ENCODE peak calls at places on chromosomes 3 and 15, in eight cellular contexts. E is activated effector memory CD4-positive, alpha-beta T cell treated with Interleukin-2 at 50 U/mL for 16 hours; B is fibroblast of the aortic adventitia; T is activated T-helper 1 cell treated with anti-CD3 and anti-CD28 coated beads, Interleukin-12 subunit alpha, Interleukin-12 subunit beta, Interleukin-2, Interleukin-4 antibody, amounts not matched to agents 30 ng/mL and 10 ng/mL and 1 ng/mL, durations not matched to agents 14 hours and 24 hours and 36 hours; O is stimulated activated CD4-positive, alpha-beta T cell treated with anti-CD3 and anti-CD28 coated beads, Interleukin-1b, Interleukin-23, amount 100 ng/mL, for 4 hours; N is activated naive CD8-positive, alpha-beta T cell treated with anti-CD3 and anti-CD28 coated beads for 36 hours; S is left cardiac atrium; M is cardiac fibroblast. Q is an unnamed sample.
A peak's percentile ranks its signal among the peaks of the same experiment; 100 is the strongest.

GRCh38 chr15:41882689-41883483 is 11.0 kb downstream of the SPTBN5 start:
- DNase-seq in N (no peak), B (no peak), T (no peak), M (no peak), E (no peak), S (no peak), O (no peak), Q (no peak)

GRCh38 chr3:36196058-36196457 is 184.2 kb upstream of the STAC start:
- DNase-seq in O (no peak), S (no peak), T (no peak), B (no peak), N (no peak), E (no peak), M (no peak), Q (no peak)

GRCh38 chr15:91970142-91970541 is 116.6 kb downstream of the SLCO3A1 start:
- DNase-seq in B (peak; percentile 93), S (peak; percentile 82), N (no peak), O (no peak), M (peak; percentile 90), T (no peak), E (no peak), Q (no peak)

GRCh38 chr3:194617827-194618226 is 15.4 kb downstream of the TMEM44 start:
- DNase-seq in N (no peak), O (no peak), T (no peak), E (no peak), M (peak; percentile 49), S (no peak), B (peak; percentile 37), Q (no peak)

GRCh38 chr3:139439278-139439677 is 37.0 kb downstream of the RBP2 start:
- DNase-seq in N (no peak), S (no peak), O (no peak), T (no peak), B (no peak), E (no peak), M (no peak), Q (no peak)

GRCh38 chr15:34607832-34608231 is 24.4 kb upstream of the GOLGA8B start:
- DNase-seq in B (no peak), N (no peak), M (no peak), E (no peak), S (no peak), O (no peak), T (no peak), Q (no peak)

GRCh38 chr3:62493116-62493801 is 119.9 kb upstream of the FEZF2 start:
- DNase-seq in E (no peak), T (no peak), S (no peak), M (no peak), B (peak; percentile 2), O (no peak), N (no peak), Q (no peak)

GRCh38 chr15:99099661-99100060 is 5.2 kb upstream of the SYNM start:
- DNase-seq in E (no peak), N (no peak), S (no peak), T (no peak), B (no peak), O (no peak), M (no peak), Q (no peak)

GRCh38 chr3:33401781-33402180 is 38.4 kb downstream of the UBP1 start:
- DNase-seq in M (no peak), T (no peak), N (no peak), E (no peak), B (no peak), O (no peak), S (no peak), Q (no peak)

GRCh38 chr3:39408493-39409372 is 2.2 kb downstream of the RPSA start:
- DNase-seq in E (peak; percentile 22), N (peak; percentile 46), S (no peak), B (no peak), O (no peak), M (no peak), T (no peak), Q (no peak)

GRCh38 chr3:133662256-133662773 is 574 bp upstream of the TOPBP1 start:
- DNase-seq in O (no peak), T (peak; percentile 12), M (peak; percentile 28), N (peak; percentile 18), B (peak; percentile 33), S (no peak), E (no peak), Q (no peak)

GRCh38 chr3:155739154-155739553 is 5.7 kb downstream of the PLCH1 start:
- DNase-seq in T (no peak), N (no peak), M (no peak), E (no peak), S (no peak), B (no peak), O (no peak), Q (no peak)

GRCh38 chr3:169137076-169137475 is 526.4 kb downstream of the MECOM start:
- DNase-seq in N (no peak), S (no peak), B (no peak), O (no peak), T (no peak), M (no peak), E (no peak), Q (no peak)

GRCh38 chr3:113948015-113948917 is 453 bp downstream of the ZDHHC23 start:
- DNase-seq in O (peak; percentile 6), M (no peak), T (peak; percentile 5), B (no peak), S (peak; percentile 34), N (peak; percentile 44), E (peak; percentile 11), Q (no peak)

GRCh38 chr3:12905316-12906071 is 64.1 kb upstream of the RPL32 start:
- DNase-seq in O (no peak), T (no peak), N (no peak), E (no peak), M (no peak), S (no peak), B (no peak), Q (no peak)

GRCh38 chr15:100627789-100628395 is 25.5 kb downstream of the ASB7 start:
- DNase-seq in T (peak; percentile 48), E (peak; percentile 33), N (peak; percentile 48), O (peak; percentile 64), M (peak; percentile 91), B (peak; percentile 92), S (peak; percentile 39), Q (peak; percentile 38)

GRCh38 chr3:157247391-157247790 is 87.4 kb upstream of the CCNL1 start:
- DNase-seq in S (no peak), B (no peak), M (peak; percentile 26), E (no peak), T (no peak), N (no peak), O (no peak), Q (no peak)

GRCh38 chr3:101134331-101134730 is 141.1 kb upstream of the ABI3BP start:
- DNase-seq in N (no peak), S (no peak), B (no peak), T (no peak), O (no peak), M (no peak), E (no peak), Q (no peak)

GRCh38 chr15:73754461-73754860 is 1.3 kb upstream of the INSYN1 start:
- DNase-seq in M (no peak), B (no peak), N (no peak), E (no peak), T (no peak), S (no peak), O (no peak), Q (no peak)

GRCh38 chr15:67092726-67093125 is 27.3 kb downstream of the SMAD3 start:
- DNase-seq in T (no peak), N (no peak), M (no peak), B (no peak), S (no peak), O (no peak), E (no peak), Q (no peak)

GRCh38 chr15:25437751-25438600 is 848 bp downstream of the UBE3A start:
- DNase-seq in T (peak; percentile 41), S (peak; percentile 64), B (peak; percentile 37), E (peak; percentile 35), N (peak; percentile 66), M (peak; percentile 65), O (peak; percentile 15), Q (peak; percentile 9)

GRCh38 chr3:187946031-187946691 is 200.9 kb upstream of the BCL6 start:
- DNase-seq in B (peak; percentile 68), O (no peak), E (no peak), T (no peak), M (peak; percentile 57), S (no peak), N (no peak), Q (peak; percentile 73)

GRCh38 chr15:66802087-66803001 is 100.3 kb downstream of the SMAD6 start:
- DNase-seq in E (no peak), T (no peak), O (no peak), B (peak; percentile 74), N (no peak), S (no peak), M (peak; percentile 48), Q (no peak)

GRCh38 chr3:77296527-77296926 is 256.6 kb downstream of the ROBO2 start:
- DNase-seq in S (no peak), M (no peak), E (no peak), N (no peak), T (no peak), B (no peak), O (no peak), Q (no peak)

GRCh38 chr15:63040954-63041353 is 1.6 kb upstream of the TPM1 start:
- DNase-seq in E (no peak), N (no peak), M (no peak), S (no peak), B (no peak), O (no peak), T (no peak), Q (no peak)

GRCh38 chr3:140424726-140425125 is 253.1 kb upstream of the TRIM42 start:
- DNase-seq in T (no peak), E (no peak), M (no peak), S (no peak), N (no peak), O (no peak), B (no peak), Q (no peak)

GRCh38 chr3:128266453-128266852 is 113.2 kb downstream of the EEFSEC start:
- DNase-seq in O (no peak), M (peak; percentile 39), S (peak; percentile 63), N (no peak), B (no peak), E (no peak), T (no peak), Q (no peak)

GRCh38 chr3:41202075-41202833 is 2.9 kb downstream of the CTNNB1 start:
- DNase-seq in E (no peak), N (no peak), B (no peak), S (no peak), T (no peak), O (no peak), M (no peak), Q (no peak)

GRCh38 chr3:191238321-191238817 is 39.3 kb downstream of the OSTN start:
- DNase-seq in T (no peak), M (peak; percentile 78), E (no peak), S (no peak), B (peak; percentile 76), N (no peak), O (no peak), Q (peak; percentile 52)

GRCh38 chr3:107431048-107431297 is 53.7 kb downstream of the CCDC54 start:
- DNase-seq in T (no peak), S (peak; percentile 61), M (no peak), O (no peak), N (peak; percentile 42), B (no peak), E (peak; percentile 18), Q (no peak)